ENCODE peak calls at places on chromosomes 12 and 14, in nine cellular contexts. One of them, this sample, is unnamed.

GRCh38 chr14:91108941-91109611 is 4.8 kb upstream of the DGLUCY start:
- DNase-seq in endodermal cell: no peak
- DNase-seq in esophagus muscularis mucosa: no peak
- DNase-seq in astrocyte of the spinal cord: peak
- DNase-seq in heart left ventricle: no peak
- DNase-seq in choroid plexus epithelial cell: no peak
- DNase-seq in coronary artery: no peak
- DNase-seq in A549: no peak
- DNase-seq in NB4: peak
- DNase-seq in this sample: no peak

GRCh38 chr14:97491697-97492096 is 694.5 kb downstream of the VRK1 start:
- DNase-seq in endodermal cell: no peak
- DNase-seq in esophagus muscularis mucosa: no peak
- DNase-seq in astrocyte of the spinal cord: no peak
- DNase-seq in heart left ventricle: no peak
- DNase-seq in choroid plexus epithelial cell: no peak
- DNase-seq in coronary artery: no peak
- DNase-seq in A549: no peak
- DNase-seq in NB4: no peak
- DNase-seq in this sample: no peak

GRCh38 chr12:958449-959123 is 9.1 kb upstream of the RAD52 start:
- DNase-seq in endodermal cell: no peak
- DNase-seq in esophagus muscularis mucosa: no peak
- DNase-seq in astrocyte of the spinal cord: peak
- DNase-seq in heart left ventricle: peak
- DNase-seq in choroid plexus epithelial cell: peak
- DNase-seq in coronary artery: no peak
- DNase-seq in A549: no peak
- DNase-seq in NB4: no peak
- DNase-seq in this sample: no peak

GRCh38 chr12:105640780-105641179 is 310.3 kb downstream of the C12orf75 start:
- DNase-seq in endodermal cell: no peak
- DNase-seq in esophagus muscularis mucosa: no peak
- DNase-seq in astrocyte of the spinal cord: no peak
- DNase-seq in heart left ventricle: no peak
- DNase-seq in choroid plexus epithelial cell: no peak
- DNase-seq in coronary artery: no peak
- DNase-seq in A549: no peak
- DNase-seq in NB4: no peak
- DNase-seq in this sample: no peak

GRCh38 chr12:11884661-11885060 is 186.1 kb upstream of the BCL2L14 start:
- DNase-seq in endodermal cell: no peak
- DNase-seq in esophagus muscularis mucosa: no peak
- DNase-seq in astrocyte of the spinal cord: no peak
- DNase-seq in heart left ventricle: peak
- DNase-seq in choroid plexus epithelial cell: no peak
- DNase-seq in coronary artery: no peak
- DNase-seq in A549: peak
- DNase-seq in NB4: peak
- DNase-seq in this sample: no peak

GRCh38 chr12:89033062-89033461 is 319.2 kb downstream of the DUSP6 start:
- DNase-seq in endodermal cell: no peak
- DNase-seq in esophagus muscularis mucosa: no peak
- DNase-seq in astrocyte of the spinal cord: no peak
- DNase-seq in heart left ventricle: no peak
- DNase-seq in choroid plexus epithelial cell: no peak
- DNase-seq in coronary artery: no peak
- DNase-seq in A549: no peak
- DNase-seq in NB4: no peak
- DNase-seq in this sample: no peak

GRCh38 chr14:36207500-36207899 is 31.0 kb upstream of the PTCSC3 start:
- DNase-seq in endodermal cell: no peak
- DNase-seq in esophagus muscularis mucosa: no peak
- DNase-seq in astrocyte of the spinal cord: no peak
- DNase-seq in heart left ventricle: no peak
- DNase-seq in choroid plexus epithelial cell: no peak
- DNase-seq in coronary artery: no peak
- DNase-seq in A549: peak
- DNase-seq in NB4: peak
- DNase-seq in this sample: no peak

GRCh38 chr14:35446450-35446849 is 41.9 kb upstream of the NFKBIA start:
- DNase-seq in endodermal cell: no peak
- DNase-seq in esophagus muscularis mucosa: peak
- DNase-seq in astrocyte of the spinal cord: no peak
- DNase-seq in heart left ventricle: no peak
- DNase-seq in choroid plexus epithelial cell: no peak
- DNase-seq in coronary artery: no peak
- DNase-seq in A549: no peak
- DNase-seq in NB4: no peak
- DNase-seq in this sample: no peak

GRCh38 chr12:115023898-115024297 is 339.9 kb upstream of the TBX3 start:
- DNase-seq in endodermal cell: no peak
- DNase-seq in esophagus muscularis mucosa: no peak
- DNase-seq in astrocyte of the spinal cord: no peak
- DNase-seq in heart left ventricle: no peak
- DNase-seq in choroid plexus epithelial cell: no peak
- DNase-seq in coronary artery: no peak
- DNase-seq in A549: no peak
- DNase-seq in NB4: no peak
- DNase-seq in this sample: peak

GRCh38 chr12:102753802-102754201 is 163.2 kb downstream of the PAH start:
- DNase-seq in endodermal cell: no peak
- DNase-seq in esophagus muscularis mucosa: no peak
- DNase-seq in astrocyte of the spinal cord: no peak
- DNase-seq in heart left ventricle: no peak
- DNase-seq in choroid plexus epithelial cell: no peak
- DNase-seq in coronary artery: no peak
- DNase-seq in A549: no peak
- DNase-seq in NB4: no peak
- DNase-seq in this sample: no peak

GRCh38 chr12:55935742-55936151 is 4.8 kb downstream of the DGKA start:
- DNase-seq in endodermal cell: peak
- DNase-seq in esophagus muscularis mucosa: no peak
- DNase-seq in astrocyte of the spinal cord: no peak
- DNase-seq in heart left ventricle: peak
- DNase-seq in choroid plexus epithelial cell: peak
- DNase-seq in coronary artery: no peak
- DNase-seq in A549: no peak
- DNase-seq in NB4: no peak
- DNase-seq in this sample: no peak

GRCh38 chr12:44000309-44000952 is 164.6 kb downstream of the TMEM117 start:
- DNase-seq in endodermal cell: peak
- DNase-seq in esophagus muscularis mucosa: no peak
- DNase-seq in astrocyte of the spinal cord: peak
- DNase-seq in heart left ventricle: no peak
- DNase-seq in choroid plexus epithelial cell: peak
- DNase-seq in coronary artery: no peak
- DNase-seq in A549: peak
- DNase-seq in NB4: peak
- DNase-seq in this sample: no peak

GRCh38 chr12:1936406-1937320 is 18.2 kb upstream of the CACNA2D4 start:
- DNase-seq in endodermal cell: no peak
- DNase-seq in esophagus muscularis mucosa: no peak
- DNase-seq in astrocyte of the spinal cord: peak
- DNase-seq in heart left ventricle: peak
- DNase-seq in choroid plexus epithelial cell: peak
- DNase-seq in coronary artery: peak
- DNase-seq in A549: peak
- DNase-seq in NB4: no peak
- DNase-seq in this sample: peak

GRCh38 chr12:11578461-11578993 is 70.9 kb upstream of the ETV6 start:
- DNase-seq in endodermal cell: no peak
- DNase-seq in esophagus muscularis mucosa: no peak
- DNase-seq in astrocyte of the spinal cord: no peak
- DNase-seq in heart left ventricle: no peak
- DNase-seq in choroid plexus epithelial cell: no peak
- DNase-seq in coronary artery: no peak
- DNase-seq in A549: no peak
- DNase-seq in NB4: no peak
- DNase-seq in this sample: no peak

GRCh38 chr14:100282766-100283419 is 23.4 kb downstream of the SLC25A29 start:
- DNase-seq in endodermal cell: peak
- DNase-seq in esophagus muscularis mucosa: no peak
- DNase-seq in astrocyte of the spinal cord: no peak
- DNase-seq in heart left ventricle: no peak
- DNase-seq in choroid plexus epithelial cell: no peak
- DNase-seq in coronary artery: no peak
- DNase-seq in A549: no peak
- DNase-seq in NB4: no peak
- DNase-seq in this sample: no peak

GRCh38 chr14:65940056-65940735 is 527.7 kb downstream of the FUT8 start:
- DNase-seq in endodermal cell: no peak
- DNase-seq in esophagus muscularis mucosa: no peak
- DNase-seq in astrocyte of the spinal cord: no peak
- DNase-seq in heart left ventricle: no peak
- DNase-seq in choroid plexus epithelial cell: no peak
- DNase-seq in coronary artery: no peak
- DNase-seq in A549: peak
- DNase-seq in NB4: peak
- DNase-seq in this sample: no peak

GRCh38 chr14:75298187-75298985 is 19.8 kb downstream of the FOS start:
- DNase-seq in endodermal cell: no peak
- DNase-seq in esophagus muscularis mucosa: no peak
- DNase-seq in astrocyte of the spinal cord: no peak
- DNase-seq in heart left ventricle: peak
- DNase-seq in choroid plexus epithelial cell: no peak
- DNase-seq in coronary artery: no peak
- DNase-seq in A549: no peak
- DNase-seq in NB4: no peak
- DNase-seq in this sample: no peak

DNA sequence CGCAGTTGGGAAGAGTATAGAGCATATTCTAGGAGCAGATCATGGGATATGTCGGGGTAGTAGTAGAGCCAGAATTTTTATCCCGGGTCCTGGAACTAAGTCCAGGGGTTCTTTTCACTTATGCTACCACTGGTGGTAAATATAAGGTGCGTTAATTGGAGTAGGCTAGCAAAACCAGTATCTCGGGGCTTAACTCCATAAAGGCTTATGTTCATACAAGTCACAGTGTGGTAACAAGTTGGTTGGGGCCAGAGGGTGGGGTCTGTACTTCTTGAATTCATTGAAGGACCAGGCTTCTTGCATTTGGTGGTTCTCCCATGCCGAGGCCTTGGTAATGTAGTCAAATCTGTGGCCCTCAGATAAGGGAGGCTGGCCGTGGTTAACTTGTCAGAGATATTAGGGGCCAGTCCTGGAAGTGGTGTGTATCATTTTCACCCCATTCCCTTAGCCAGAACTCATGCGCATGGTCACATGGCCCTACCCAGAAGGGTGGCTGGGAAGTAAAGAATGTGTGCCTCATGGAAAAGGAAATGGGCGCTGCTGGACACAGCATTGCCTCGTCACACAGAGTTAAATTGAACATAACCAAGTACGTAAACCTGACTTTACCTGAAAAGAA is 1.5 kb upstream of the ZNF641 start:
- DNase-seq in endodermal cell: no peak
- DNase-seq in esophagus muscularis mucosa: no peak
- DNase-seq in astrocyte of the spinal cord: no peak
- DNase-seq in heart left ventricle: no peak
- DNase-seq in choroid plexus epithelial cell: no peak
- DNase-seq in coronary artery: no peak
- DNase-seq in A549: no peak
- DNase-seq in NB4: peak
- DNase-seq in this sample: no peak
- H3K4me3 ChIP-seq in endodermal cell: no peak
- H3K4me3 ChIP-seq in esophagus muscularis mucosa: no peak
- H3K4me3 ChIP-seq in astrocyte of the spinal cord: no peak
- H3K4me3 ChIP-seq in heart left ventricle: no peak
- H3K4me3 ChIP-seq in choroid plexus epithelial cell: no peak
- H3K4me3 ChIP-seq in coronary artery: no peak
- H3K4me3 ChIP-seq in A549: no peak
- H3K4me3 ChIP-seq in NB4: no peak
- H3K4me3 ChIP-seq in this sample: no peak

GRCh38 chr12:81942588-81942987 is 183.4 kb upstream of the PPFIA2 start:
- DNase-seq in endodermal cell: no peak
- DNase-seq in esophagus muscularis mucosa: no peak
- DNase-seq in astrocyte of the spinal cord: no peak
- DNase-seq in heart left ventricle: no peak
- DNase-seq in choroid plexus epithelial cell: no peak
- DNase-seq in coronary artery: no peak
- DNase-seq in A549: no peak
- DNase-seq in NB4: peak
- DNase-seq in this sample: no peak
- TF ChIP-seq CTCF in endodermal cell: no peak
- TF ChIP-seq CTCF in esophagus muscularis mucosa: no peak
- TF ChIP-seq CTCF in astrocyte of the spinal cord: no peak
- TF ChIP-seq CTCF in heart left ventricle: no peak
- TF ChIP-seq CTCF in choroid plexus epithelial cell: no peak
- TF ChIP-seq CTCF in coronary artery: no peak
- TF ChIP-seq CTCF in A549: no peak
- TF ChIP-seq CTCF in NB4: no peak
- TF ChIP-seq CTCF in this sample: no peak

DNA sequence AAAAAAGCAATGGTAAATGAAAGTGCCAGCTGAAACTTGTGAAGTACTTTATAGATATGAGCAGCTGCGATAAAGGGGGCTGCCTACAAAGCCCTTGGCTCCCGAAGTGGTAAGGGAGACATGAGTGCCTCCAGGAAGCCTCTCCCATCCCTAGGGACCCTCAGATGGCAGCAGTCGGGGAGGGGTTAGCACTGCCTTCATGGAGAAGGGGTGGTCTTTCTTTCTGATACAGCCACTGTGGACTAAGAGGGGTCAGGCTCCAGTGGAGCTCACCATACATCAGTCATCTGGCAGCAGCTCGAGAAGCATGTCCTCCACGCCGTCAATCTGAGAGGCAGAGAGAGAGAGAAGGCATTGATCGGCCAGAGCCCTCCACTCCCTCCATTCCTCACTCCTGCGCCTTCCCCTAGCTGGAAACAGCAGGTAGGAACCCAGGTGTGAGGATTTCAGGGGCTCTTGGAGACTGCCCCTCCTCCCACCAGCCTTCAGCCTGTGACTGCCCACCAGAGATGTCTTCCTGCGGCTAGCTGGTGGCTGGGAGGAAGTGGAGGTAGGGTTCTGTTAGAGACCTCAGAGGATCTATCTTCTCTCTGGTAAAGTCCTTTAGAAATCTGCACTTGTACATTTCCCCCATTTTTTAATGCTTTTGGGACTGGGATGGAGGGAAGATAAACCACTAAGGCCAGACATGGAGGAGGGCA is 2.3 kb downstream of the TCL1A start:
- DNase-seq in endodermal cell: no peak
- DNase-seq in esophagus muscularis mucosa: peak
- DNase-seq in astrocyte of the spinal cord: no peak
- DNase-seq in heart left ventricle: no peak
- DNase-seq in choroid plexus epithelial cell: no peak
- DNase-seq in coronary artery: no peak
- DNase-seq in A549: no peak
- DNase-seq in NB4: no peak
- DNase-seq in this sample: no peak
- H3K4me3 ChIP-seq in endodermal cell: no peak
- H3K4me3 ChIP-seq in esophagus muscularis mucosa: no peak
- H3K4me3 ChIP-seq in astrocyte of the spinal cord: no peak
- H3K4me3 ChIP-seq in heart left ventricle: no peak
- H3K4me3 ChIP-seq in choroid plexus epithelial cell: no peak
- H3K4me3 ChIP-seq in coronary artery: no peak
- H3K4me3 ChIP-seq in A549: no peak
- H3K4me3 ChIP-seq in NB4: no peak
- H3K4me3 ChIP-seq in this sample: no peak

GRCh38 chr12:32987526-32987925 is 90.9 kb upstream of the PKP2 start:
- DNase-seq in endodermal cell: no peak
- DNase-seq in esophagus muscularis mucosa: no peak
- DNase-seq in astrocyte of the spinal cord: no peak
- DNase-seq in heart left ventricle: no peak
- DNase-seq in choroid plexus epithelial cell: no peak
- DNase-seq in coronary artery: no peak
- DNase-seq in A549: no peak
- DNase-seq in NB4: no peak
- DNase-seq in this sample: no peak
- TF ChIP-seq CTCF in endodermal cell: no peak
- TF ChIP-seq CTCF in esophagus muscularis mucosa: no peak
- TF ChIP-seq CTCF in astrocyte of the spinal cord: no peak
- TF ChIP-seq CTCF in heart left ventricle: no peak
- TF ChIP-seq CTCF in choroid plexus epithelial cell: no peak
- TF ChIP-seq CTCF in coronary artery: no peak
- TF ChIP-seq CTCF in A549: no peak
- TF ChIP-seq CTCF in NB4: no peak
- TF ChIP-seq CTCF in this sample: no peak